ENCODE peak calls at places on chromosomes 12 and 14, in six cellular contexts. C, U, A, R, G and M are unnamed samples.

GRCh38 chr14:46480817-46481216 is 170.8 kb downstream of the RPL10L start:
- DNase-seq in R (no peak), A (no peak), C (no peak), U (no peak), G (no peak), M (no peak)

GRCh38 chr12:47079894-47080724 is at the start of gene AMIGO2:
- DNase-seq in U (peak; percentile 80), R (peak; percentile 86), A (no peak), C (peak; percentile 73), G (peak; percentile 64), M (peak; percentile 76)

GRCh38 chr12:24379493-24379892 is 430.0 kb upstream of the SOX5 start:
- DNase-seq in C (no peak), G (peak; percentile 21), U (no peak), A (no peak), R (no peak), M (no peak)

GRCh38 chr14:93269341-93270068 is 62.4 kb downstream of the UBR7 start:
- DNase-seq in U (no peak), C (peak; percentile 57), G (peak; percentile 3), A (no peak), R (no peak), M (peak; percentile 36)

GRCh38 chr14:80679273-80679672 is 262.3 kb downstream of the CEP128 start:
- DNase-seq in G (no peak), U (no peak), A (no peak), C (no peak), R (no peak), M (peak; percentile 4)

GRCh38 chr12:51717325-51717925 is 126.4 kb downstream of the SCN8A start:
- DNase-seq in R (no peak), A (no peak), G (no peak), U (no peak), C (no peak), M (no peak)

GRCh38 chr12:56280849-56281248 is 14.1 kb downstream of the COQ10A start:
- DNase-seq in U (no peak), C (no peak), A (no peak), R (no peak), G (no peak), M (no peak)

GRCh38 chr12:110349521-110350151 is 53.9 kb downstream of the ANAPC7 start:
- DNase-seq in C (no peak), A (no peak), R (no peak), G (no peak), U (no peak), M (peak; percentile 36)

GRCh38 chr12:77151030-77151429 is 85.7 kb upstream of the E2F7 start:
- DNase-seq in C (no peak), A (no peak), U (no peak), R (no peak), G (no peak), M (no peak)

GRCh38 chr14:59582161-59582560 is 5.5 kb upstream of the CCDC175 start:
- DNase-seq in U (no peak), G (no peak), A (no peak), R (no peak), C (no peak), M (no peak)

GRCh38 chr14:54902521-54903420 is at the start of gene GCH1:
- DNase-seq in A (no peak), R (peak; percentile 93), G (peak; percentile 93), C (no peak), U (peak; percentile 90), M (peak; percentile 43)

GRCh38 chr14:62662811-62663477 is 382.3 kb downstream of the KCNH5 start:
- DNase-seq in C (no peak), R (no peak), A (no peak), U (no peak), G (peak; percentile 77), M (no peak)

GRCh38 chr12:50960130-50960529 is 7.8 kb downstream of the HIGD1C start:
- DNase-seq in C (peak; percentile 16), A (no peak), R (no peak), G (no peak), U (no peak), M (peak; percentile 59)

GRCh38 chr14:72369106-72369505 is 436.9 kb downstream of the RGS6 start:
- DNase-seq in U (no peak), A (no peak), R (no peak), G (no peak), C (no peak), M (no peak)

GRCh38 chr12:14930299-14930698 is 8.0 kb downstream of the ERP27 start:
- DNase-seq in A (peak; percentile 54), G (no peak), C (no peak), U (no peak), R (no peak), M (peak; percentile 26)

GRCh38 chr12:7970475-7971252 is 34.7 kb upstream of the SLC2A3 start:
- DNase-seq in A (peak; percentile 97), G (peak; percentile 98), R (peak; percentile 98), U (peak; percentile 96), C (peak; percentile 98), M (peak; percentile 98)

GRCh38 chr12:30286345-30286926 is 409.2 kb downstream of the IPO8 start:
- DNase-seq in R (no peak), G (peak; percentile 52), U (no peak), A (no peak), C (peak; percentile 9), M (peak; percentile 70)
- TF ChIP-seq CTCF in R (no peak), G (peak; percentile 61), U (peak; percentile 36), A (peak; percentile 52), C (peak; percentile 51), M (peak; percentile 71)

GRCh38 chr14:105168979-105169507 is 467 bp upstream of the JAG2 start:
- DNase-seq in C (no peak), R (no peak), G (peak; percentile 82), U (no peak), A (no peak), M (no peak)
- TF ChIP-seq CTCF in C (no peak), R (peak; percentile 53), G (peak; percentile 90), U (peak; percentile 45), A (peak; percentile 44), M (peak; percentile 30)

DNA sequence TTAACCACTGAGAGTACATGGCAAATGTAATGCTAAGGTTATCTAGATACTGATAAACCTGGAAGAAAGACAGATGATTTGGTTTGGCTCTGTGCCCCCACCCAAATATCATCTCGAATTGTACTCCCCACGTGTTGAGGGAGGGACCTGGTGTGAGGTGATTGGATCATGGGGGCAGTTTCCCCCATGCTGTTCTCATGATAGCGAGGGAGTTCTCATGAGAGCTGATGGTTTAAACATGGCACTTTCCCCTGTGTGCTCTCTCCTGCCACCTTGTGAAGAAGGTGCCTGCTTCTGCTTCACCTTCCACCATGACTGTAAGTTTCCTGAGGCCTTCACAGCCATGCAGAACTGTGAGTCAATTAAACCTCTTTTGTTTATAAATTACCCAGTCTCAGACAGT is 14.2 kb downstream of the NOXRED1 start:
- DNase-seq in A (no peak), R (no peak), G (peak; percentile 53), U (no peak), C (no peak), M (peak; percentile 16)
- TF ChIP-seq CTCF in A (peak; percentile 12), R (no peak), G (peak; percentile 79), U (no peak), C (no peak), M (peak; percentile 20)

GRCh38 chr14:76644875-76645518 is 116.3 kb upstream of the VASH1 start:
- DNase-seq in U (no peak), C (peak; percentile 9), G (peak; percentile 84), A (no peak), R (no peak), M (peak; percentile 29)
- TF ChIP-seq CTCF in U (peak; percentile 25), C (peak; percentile 42), G (peak; percentile 98), A (peak; percentile 47), R (peak; percentile 9), M (peak; percentile 44)

GRCh38 chr14:97376310-97376709 is 579.1 kb downstream of the VRK1 start:
- DNase-seq in A (no peak), R (no peak), G (no peak), U (no peak), C (no peak), M (no peak)
- TF ChIP-seq CTCF in A (no peak), R (no peak), G (no peak), U (no peak), C (no peak), M (no peak)

GRCh38 chr12:63753743-63754142 is 26.0 kb upstream of the RXYLT1 start:
- DNase-seq in U (no peak), G (peak; percentile 34), C (no peak), A (no peak), R (no peak), M (no peak)
- TF ChIP-seq CTCF in U (no peak), G (peak; percentile 33), C (peak; percentile 27), A (peak; percentile 26), R (no peak), M (peak; percentile 26)

GRCh38 chr14:78763746-78764145 is 593.6 kb downstream of the NRXN3 start:
- DNase-seq in A (no peak), R (no peak), C (no peak), G (no peak), U (no peak), M (no peak)

GRCh38 chr14:78767436-78767835 is 597.3 kb downstream of the NRXN3 start:
- DNase-seq in U (no peak), C (no peak), G (no peak), A (no peak), R (no peak), M (no peak)

GRCh38 chr14:78762331-78762730 is 592.2 kb downstream of the NRXN3 start:
- DNase-seq in U (no peak), G (no peak), C (no peak), A (no peak), R (no peak), M (no peak)

GRCh38 chr14:78764240-78764639 is 594.1 kb downstream of the NRXN3 start:
- DNase-seq in C (peak; percentile 35), G (peak; percentile 16), A (no peak), U (no peak), R (no peak), M (peak; percentile 34)

GRCh38 chr14:78764645-78765044 is 594.5 kb downstream of the NRXN3 start:
- DNase-seq in R (no peak), C (no peak), G (no peak), U (no peak), A (no peak), M (no peak)
- TF ChIP-seq CTCF in R (no peak), C (no peak), G (no peak), U (no peak), A (no peak), M (no peak)

DNA sequence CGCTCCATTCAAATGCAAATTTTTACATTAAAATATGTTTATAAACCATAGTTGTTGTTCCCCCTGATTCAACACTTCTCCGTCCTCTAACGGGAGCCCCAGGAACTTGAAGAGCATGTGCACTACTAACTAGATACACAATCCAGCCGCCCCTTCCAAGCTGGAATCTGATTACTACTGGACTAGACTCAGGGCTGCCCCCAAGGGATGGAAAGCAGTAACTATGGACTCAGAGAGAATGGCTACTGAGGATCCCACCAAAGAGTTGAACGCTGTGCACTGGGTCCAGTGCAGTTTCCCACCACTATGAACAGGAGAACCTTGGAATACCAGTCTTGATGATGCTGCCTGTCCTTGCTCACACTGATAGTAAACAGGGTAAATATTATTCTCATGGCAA is 48.6 kb upstream of the PCNX1 start:
- DNase-seq in R (no peak), C (no peak), G (peak; percentile 30), A (no peak), U (no peak), M (no peak)
- TF ChIP-seq CTCF in R (no peak), C (no peak), G (peak; percentile 45), A (no peak), U (peak; percentile 7), M (no peak)